ENCODE peak calls at places on chromosomes 16 and 17, in ten cellular contexts. I is effector memory CD4-positive, alpha-beta T cell; N is psoas muscle; M is PC-9; D is thoracic aorta; R is CD4-positive, alpha-beta memory T cell; A is left lung; T is mesendoderm; W is heart left ventricle; Q is breast epithelium. Y is an unnamed sample. For H3K36me3 and H3K27me3, the result is how much of the 10 kb centered on the place peaks cover.

GRCh38 chr16:29007865-29008593 is 23.2 kb downstream of the LAT start:
- DNase-seq in I (peak), N (no peak), M (peak), D (no peak), R (peak), A (no peak), T (no peak), W (no peak), Q (no peak), Y (no peak)

GRCh38 chr17:75601057-75601987 is 13.7 kb downstream of the MYO15B start:
- DNase-seq in I (peak), N (no peak), M (peak), D (no peak), R (peak), A (no peak), T (peak), W (no peak), Q (no peak), Y (no peak)

GRCh38 chr17:28500712-28501379 is 5.3 kb upstream of the FOXN1 start:
- DNase-seq in I (no peak), N (no peak), M (no peak), D (no peak), R (no peak), A (no peak), T (no peak), W (no peak), Q (no peak), Y (peak)

GRCh38 chr17:9443811-9444210 is 131.8 kb downstream of the STX8 start:
- DNase-seq in I (no peak), N (no peak), M (no peak), D (no peak), R (no peak), A (no peak), T (no peak), W (no peak), Q (no peak), Y (no peak)

GRCh38 chr17:60781880-60782412 is 104.3 kb downstream of the BCAS3 start:
- DNase-seq in I (no peak), N (no peak), M (no peak), D (no peak), R (no peak), A (no peak), T (no peak), W (no peak), Q (no peak), Y (no peak)

GRCh38 chr17:58534901-58535421 is 20.5 kb upstream of the MTMR4 start:
- DNase-seq in I (no peak), N (no peak), M (peak), D (no peak), R (no peak), A (no peak), T (no peak), W (peak), Q (no peak), Y (no peak)

GRCh38 chr16:15652293-15653001 is 2.4 kb downstream of the NDE1 start:
- DNase-seq in I (no peak), N (no peak), M (no peak), D (no peak), R (no peak), A (no peak), T (no peak), W (no peak), Q (no peak), Y (no peak)

GRCh38 chr17:63925615-63926014 is 6.5 kb downstream of the CD79B start:
- DNase-seq in I (no peak), N (no peak), M (no peak), D (no peak), R (no peak), A (no peak), T (no peak), W (no peak), Q (no peak), Y (peak)

GRCh38 chr17:2067559-2067958 is 12.7 kb downstream of the HIC1 start:
- DNase-seq in I (no peak), N (peak), M (no peak), D (no peak), R (no peak), A (no peak), T (no peak), W (peak), Q (no peak), Y (no peak)

GRCh38 chr17:63431939-63432804 is 13.9 kb downstream of the CYB561 start:
- DNase-seq in I (no peak), N (no peak), M (no peak), D (no peak), R (no peak), A (peak), T (peak), W (no peak), Q (no peak), Y (no peak)

GRCh38 chr17:4176803-4177472 is 33.9 kb downstream of the CYB5D2 start:
- DNase-seq in I (no peak), N (no peak), M (no peak), D (no peak), R (no peak), A (no peak), T (no peak), W (no peak), Q (no peak), Y (no peak)

GRCh38 chr16:85360323-85361277 is 248.3 kb upstream of the CIBAR2 start:
- DNase-seq in I (no peak), N (peak), M (no peak), D (no peak), R (no peak), A (peak), T (no peak), W (no peak), Q (no peak), Y (peak)

GRCh38 chr16:7405166-7405565 is 72.5 kb downstream of the RBFOX1 start:
- DNase-seq in I (no peak), N (peak), M (no peak), D (no peak), R (no peak), A (peak), T (peak), W (peak), Q (no peak), Y (no peak)

GRCh38 chr17:31902693-31903092 is 1.2 kb upstream of the UTP6 start:
- DNase-seq in I (no peak), N (no peak), M (no peak), D (no peak), R (no peak), A (no peak), T (no peak), W (no peak), Q (no peak), Y (peak)

GRCh38 chr17:14464741-14465140 is 163.9 kb downstream of the HS3ST3B1 start:
- DNase-seq in I (no peak), N (no peak), M (no peak), D (no peak), R (no peak), A (no peak), T (no peak), W (no peak), Q (no peak), Y (no peak)

GRCh38 chr16:13068912-13069583 is 167.7 kb downstream of the SHISA9 start:
- DNase-seq in I (no peak), N (no peak), M (no peak), D (no peak), R (no peak), A (no peak), T (no peak), W (no peak), Q (no peak), Y (no peak)

GRCh38 chr17:7833795-7834553 is at the start of gene KDM6B:
- DNase-seq in I (peak), N (peak), M (peak), D (peak), R (peak), A (peak), T (peak), W (peak), Q (peak), Y (peak)

GRCh38 chr17:27379863-27380533 is 76.2 kb upstream of the KSR1 start:
- DNase-seq in I (no peak), N (peak), M (no peak), D (no peak), R (no peak), A (peak), T (no peak), W (peak), Q (peak), Y (no peak)

GRCh38 chr17:75131278-75132017 is at the start of gene NT5C:
- DNase-seq in I (no peak), N (peak), M (peak), D (peak), R (peak), A (peak), T (peak), W (peak), Q (peak), Y (peak)

GRCh38 chr16:66717112-66717675 is 20.7 kb upstream of the CMTM4 start:
- DNase-seq in I (no peak), N (peak), M (no peak), D (no peak), R (no peak), A (no peak), T (peak), W (peak), Q (no peak), Y (no peak)

GRCh38 chr17:62172492-62173291 is 107.6 kb upstream of the MED13 start:
- DNase-seq in I (no peak), N (no peak), M (no peak), D (no peak), R (no peak), A (no peak), T (no peak), W (no peak), Q (no peak), Y (no peak)

GRCh38 chr17:8118769-8119574 is 658 bp upstream of the ALOXE3 start:
- DNase-seq in I (peak), N (peak), M (peak), D (peak), R (peak), A (peak), T (peak), W (peak), Q (peak), Y (peak)

GRCh38 chr17:66235377-66235994 is 6.3 kb upstream of the APOH start:
- DNase-seq in I (no peak), N (no peak), M (no peak), D (no peak), R (no peak), A (no peak), T (no peak), W (no peak), Q (no peak), Y (no peak)

GRCh38 chr17:47956818-47957590 is 679 bp downstream of the PRR15L start:
- DNase-seq in I (no peak), N (no peak), M (peak), D (no peak), R (no peak), A (no peak), T (no peak), W (no peak), Q (no peak), Y (no peak)

GRCh38 chr16:81939164-81940067 is 71.9 kb downstream of the SDR42E1 start:
- DNase-seq in I (no peak), N (no peak), M (no peak), D (no peak), R (no peak), A (no peak), T (peak), W (no peak), Q (no peak), Y (no peak)

GRCh38 chr17:39929657-39930407 is 2.3 kb downstream of the LRRC3C start:
- DNase-seq in I (no peak), N (no peak), M (peak), D (no peak), R (no peak), A (no peak), T (no peak), W (no peak), Q (no peak), Y (no peak)

GRCh38 chr16:50562657-50563056 is 14.5 kb downstream of the NKD1 start:
- DNase-seq in I (no peak), N (no peak), M (no peak), D (no peak), R (no peak), A (no peak), T (no peak), W (no peak), Q (no peak), Y (no peak)

GRCh38 chr16:66486773-66487579 is 59.9 kb downstream of the BEAN1 start:
- DNase-seq in I (no peak), N (no peak), M (peak), D (no peak), R (no peak), A (no peak), T (no peak), W (peak), Q (peak), Y (no peak)

GRCh38 chr17:45235071-45236001 is 13.7 kb downstream of the FMNL1 start:
- DNase-seq in I (peak), N (peak), M (peak), D (peak), R (peak), A (no peak), T (peak), W (peak), Q (peak), Y (peak)

GRCh38 chr16:4517812-4518211 is 20.8 kb downstream of the CDIP1 start:
- DNase-seq in I (no peak), N (no peak), M (no peak), D (no peak), R (no peak), A (no peak), T (peak), W (peak), Q (no peak), Y (no peak)

GRCh38 chr17:82301916-82302497 is 15.4 kb downstream of the CD7 start:
- DNase-seq in I (peak), N (no peak), M (no peak), D (no peak), R (peak), A (no peak), T (no peak), W (no peak), Q (peak), Y (peak)

GRCh38 chr17:39927928-39928867 is 666 bp downstream of the LRRC3C start:
- DNase-seq in I (no peak), N (peak), M (no peak), D (no peak), R (no peak), A (peak), T (peak), W (peak), Q (peak), Y (peak)

GRCh38 chr17:337453-337852 is 15.2 kb downstream of the RPH3AL start:
- DNase-seq in I (no peak), N (no peak), M (no peak), D (no peak), R (no peak), A (no peak), T (no peak), W (no peak), Q (no peak), Y (no peak)

GRCh38 chr17:77332981-77333685 is 192.4 kb downstream of the SEC14L1 start:
- DNase-seq in I (no peak), N (no peak), M (peak), D (no peak), R (no peak), A (peak), T (no peak), W (no peak), Q (peak), Y (no peak)

GRCh38 chr17:77803726-77804125 is 154.8 kb upstream of the TNRC6C start:
- DNase-seq in I (no peak), N (peak), M (no peak), D (no peak), R (no peak), A (no peak), T (no peak), W (no peak), Q (no peak), Y (no peak)

GRCh38 chr17:1201132-1201702 is 21.4 kb upstream of the ABR start:
- DNase-seq in I (no peak), N (no peak), M (no peak), D (no peak), R (peak), A (no peak), T (no peak), W (no peak), Q (no peak), Y (peak)

GRCh38 chr17:45225964-45226530 is 4.4 kb downstream of the FMNL1 start:
- DNase-seq in I (peak), N (peak), M (no peak), D (peak), R (peak), A (peak), T (no peak), W (peak), Q (peak), Y (peak)

GRCh38 chr16:4059969-4060368 is 56.3 kb downstream of the ADCY9 start:
- DNase-seq in I (no peak), N (no peak), M (no peak), D (no peak), R (peak), A (no peak), T (no peak), W (no peak), Q (no peak), Y (no peak)

GRCh38 chr16:70253291-70254094 is 1.8 kb upstream of the EXOSC6 start:
- DNase-seq in I (no peak), N (peak), M (no peak), D (no peak), R (peak), A (no peak), T (peak), W (no peak), Q (no peak), Y (no peak)

GRCh38 chr17:1649844-1650409 is at the start of gene RILP:
- DNase-seq in I (no peak), N (peak), M (peak), D (no peak), R (no peak), A (peak), T (peak), W (peak), Q (peak), Y (no peak)

GRCh38 chr17:46756061-46756735 is 62.3 kb downstream of the WNT3 start:
- DNase-seq in I (no peak), N (no peak), M (no peak), D (no peak), R (no peak), A (no peak), T (no peak), W (no peak), Q (no peak), Y (no peak)
- H3K36me3 ChIP-seq in I (under half), N (under half), M (under half), D (under half), R (under half), A (under half), T (under half), W (under half), Q (under half), Y (under half)

DNA sequence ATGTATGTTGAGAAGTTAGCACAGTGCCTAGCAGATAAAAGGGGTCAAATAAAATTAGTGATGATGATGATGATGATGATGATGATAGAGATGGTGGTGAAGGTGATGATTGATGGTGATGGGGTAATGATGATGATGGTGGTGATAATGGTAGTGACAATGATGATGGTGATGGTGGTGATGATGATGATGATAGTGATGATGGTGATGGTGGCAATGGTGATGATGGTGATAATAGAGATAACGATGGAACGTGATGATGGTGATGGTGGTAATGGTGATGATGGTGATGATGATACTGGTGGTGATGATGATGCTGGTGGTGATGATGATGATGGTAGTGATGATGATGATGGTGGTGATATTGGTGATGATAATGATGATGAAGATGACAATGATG is 223.7 kb downstream of the FOXL1 start:
- DNase-seq in I (no peak), N (no peak), M (no peak), D (no peak), R (no peak), A (no peak), T (no peak), W (no peak), Q (no peak), Y (no peak)
- H3K27me3 ChIP-seq in I (under half), N (under half), M (half or more), D (under half), R (under half), A (half or more), T (under half), W (under half), Q (under half), Y (under half)

GRCh38 chr17:59680314-59680713 is 26.9 kb downstream of the PTRH2 start:
- DNase-seq in I (no peak), N (no peak), M (no peak), D (no peak), R (no peak), A (no peak), T (no peak), W (no peak), Q (no peak), Y (no peak)
- H3K36me3 ChIP-seq in I (half or more), N (under half), M (half or more), D (half or more), R (half or more), A (under half), T (under half), W (half or more), Q (under half), Y (under half)

GRCh38 chr17:38585805-38586529 is 19.8 kb downstream of the SRCIN1 start:
- DNase-seq in I (no peak), N (no peak), M (no peak), D (no peak), R (no peak), A (no peak), T (no peak), W (no peak), Q (no peak), Y (no peak)

GRCh38 chr17:38587956-38588771 is 17.6 kb downstream of the SRCIN1 start:
- DNase-seq in I (no peak), N (no peak), M (no peak), D (no peak), R (no peak), A (no peak), T (no peak), W (no peak), Q (no peak), Y (no peak)

GRCh38 chr17:38585056-38585804 is 20.5 kb downstream of the SRCIN1 start:
- DNase-seq in I (no peak), N (no peak), M (peak), D (no peak), R (no peak), A (no peak), T (peak), W (no peak), Q (peak), Y (no peak)

GRCh38 chr17:38587193-38587592 is 18.6 kb downstream of the SRCIN1 start:
- DNase-seq in I (no peak), N (no peak), M (no peak), D (no peak), R (no peak), A (no peak), T (no peak), W (no peak), Q (no peak), Y (no peak)

GRCh38 chr17:38586788-38587187 is 19.0 kb downstream of the SRCIN1 start:
- DNase-seq in I (no peak), N (no peak), M (no peak), D (no peak), R (no peak), A (no peak), T (no peak), W (no peak), Q (no peak), Y (no peak)
- H3K27me3 ChIP-seq in I (half or more), N (under half), M (under half), D (under half), R (under half), A (half or more), T (under half), W (under half), Q (under half), Y (under half)

GRCh38 chr16:2755158-2755557 is 2.7 kb downstream of the SRRM2 start:
- DNase-seq in I (no peak), N (no peak), M (no peak), D (no peak), R (no peak), A (no peak), T (no peak), W (no peak), Q (no peak), Y (no peak)
- H3K36me3 ChIP-seq in I (under half), N (under half), M (under half), D (under half), R (under half), A (under half), T (under half), W (under half), Q (under half), Y (under half)

Y was measured in GM06990.